ENCODE peak calls at places on chromosomes 6 and 20, in nine cellular contexts. One of them, this sample, is unnamed.

GRCh38 chr20:1291191-1291741 is 25.2 kb downstream of the SNPH start:
- DNase-seq in AG09319: no peak
- DNase-seq in fibroblast of pulmonary artery: peak
- DNase-seq in nephron progenitor cell: no peak
- DNase-seq in psoas muscle: peak
- DNase-seq in LNCaP clone FGC: no peak
- DNase-seq in cardiac muscle cell: peak
- DNase-seq in GM06990: no peak
- DNase-seq in A673: peak
- DNase-seq in this sample: peak

GRCh38 chr6:43758617-43759050 is 11.4 kb upstream of the VEGFA start:
- DNase-seq in AG09319: no peak
- DNase-seq in fibroblast of pulmonary artery: no peak
- DNase-seq in nephron progenitor cell: peak
- DNase-seq in psoas muscle: peak
- DNase-seq in LNCaP clone FGC: no peak
- DNase-seq in cardiac muscle cell: no peak
- DNase-seq in GM06990: no peak
- DNase-seq in A673: peak
- DNase-seq in this sample: no peak

GRCh38 chr20:8756410-8756809 is 312.5 kb upstream of the PLCB4 start:
- DNase-seq in AG09319: no peak
- DNase-seq in fibroblast of pulmonary artery: peak
- DNase-seq in nephron progenitor cell: no peak
- DNase-seq in psoas muscle: no peak
- DNase-seq in LNCaP clone FGC: no peak
- DNase-seq in cardiac muscle cell: peak
- DNase-seq in GM06990: no peak
- DNase-seq in A673: peak
- DNase-seq in this sample: peak

GRCh38 chr6:16251706-16252105 is 13.3 kb downstream of the GMPR start:
- DNase-seq in AG09319: no peak
- DNase-seq in fibroblast of pulmonary artery: no peak
- DNase-seq in nephron progenitor cell: no peak
- DNase-seq in psoas muscle: no peak
- DNase-seq in LNCaP clone FGC: no peak
- DNase-seq in cardiac muscle cell: no peak
- DNase-seq in GM06990: no peak
- DNase-seq in A673: no peak
- DNase-seq in this sample: peak

GRCh38 chr20:59578602-59579403 is 25.5 kb upstream of the PHACTR3 start:
- DNase-seq in AG09319: no peak
- DNase-seq in fibroblast of pulmonary artery: no peak
- DNase-seq in nephron progenitor cell: no peak
- DNase-seq in psoas muscle: no peak
- DNase-seq in LNCaP clone FGC: no peak
- DNase-seq in cardiac muscle cell: no peak
- DNase-seq in GM06990: no peak
- DNase-seq in A673: no peak
- DNase-seq in this sample: no peak

GRCh38 chr6:21911208-21911607 is 317.7 kb downstream of the SOX4 start:
- DNase-seq in AG09319: no peak
- DNase-seq in fibroblast of pulmonary artery: no peak
- DNase-seq in nephron progenitor cell: no peak
- DNase-seq in psoas muscle: no peak
- DNase-seq in LNCaP clone FGC: no peak
- DNase-seq in cardiac muscle cell: no peak
- DNase-seq in GM06990: no peak
- DNase-seq in A673: no peak
- DNase-seq in this sample: no peak

GRCh38 chr20:46118481-46119020 is 437 bp downstream of the CD40 start:
- DNase-seq in AG09319: peak
- DNase-seq in fibroblast of pulmonary artery: no peak
- DNase-seq in nephron progenitor cell: peak
- DNase-seq in psoas muscle: peak
- DNase-seq in LNCaP clone FGC: no peak
- DNase-seq in cardiac muscle cell: peak
- DNase-seq in GM06990: peak
- DNase-seq in A673: peak
- DNase-seq in this sample: no peak

GRCh38 chr6:142481466-142481865 is 179.7 kb downstream of the ADGRG6 start:
- DNase-seq in AG09319: no peak
- DNase-seq in fibroblast of pulmonary artery: no peak
- DNase-seq in nephron progenitor cell: no peak
- DNase-seq in psoas muscle: no peak
- DNase-seq in LNCaP clone FGC: no peak
- DNase-seq in cardiac muscle cell: no peak
- DNase-seq in GM06990: no peak
- DNase-seq in A673: no peak
- DNase-seq in this sample: no peak

GRCh38 chr6:127458190-127458589 is 999 bp downstream of the KIAA0408 start:
- DNase-seq in AG09319: no peak
- DNase-seq in fibroblast of pulmonary artery: no peak
- DNase-seq in nephron progenitor cell: no peak
- DNase-seq in psoas muscle: no peak
- DNase-seq in LNCaP clone FGC: peak
- DNase-seq in cardiac muscle cell: no peak
- DNase-seq in GM06990: no peak
- DNase-seq in A673: no peak
- DNase-seq in this sample: no peak

GRCh38 chr6:135962731-135963130 is 111.2 kb downstream of the PDE7B start:
- DNase-seq in AG09319: no peak
- DNase-seq in fibroblast of pulmonary artery: peak
- DNase-seq in nephron progenitor cell: no peak
- DNase-seq in psoas muscle: no peak
- DNase-seq in LNCaP clone FGC: no peak
- DNase-seq in cardiac muscle cell: peak
- DNase-seq in GM06990: no peak
- DNase-seq in A673: no peak
- DNase-seq in this sample: peak

DNA sequence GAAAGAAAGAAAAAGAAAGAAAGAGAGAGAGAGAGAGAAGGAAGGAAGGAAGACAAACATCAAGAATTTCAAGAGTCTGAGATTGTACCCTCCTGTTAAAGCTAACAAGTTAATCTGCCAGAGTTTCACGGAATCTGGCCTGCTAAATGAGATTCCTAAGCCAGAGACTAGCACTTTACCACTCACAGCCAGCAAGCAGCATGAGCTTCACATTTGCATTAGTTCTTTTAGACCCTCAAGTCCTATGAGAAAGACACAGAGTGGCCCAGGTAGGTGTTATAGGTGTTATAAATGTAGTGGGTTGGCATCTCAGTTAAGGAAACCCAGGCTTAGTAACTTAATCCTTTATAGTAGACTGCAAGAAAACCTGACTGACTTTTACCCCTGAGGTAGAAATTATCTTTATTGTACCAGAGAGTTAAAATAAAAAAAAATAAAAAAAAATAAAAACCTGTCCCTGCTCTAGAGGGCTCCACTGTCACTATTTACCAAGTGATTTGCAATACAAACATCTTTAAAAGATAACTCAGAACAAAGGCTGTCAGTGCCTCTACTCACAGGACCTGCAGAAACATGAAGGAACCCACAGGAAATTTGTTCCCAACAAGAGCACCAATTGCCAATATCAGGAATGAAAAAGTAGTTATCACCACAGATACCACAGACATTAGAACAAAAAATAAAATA is 9.7 kb upstream of the IBTK start:
- DNase-seq in AG09319: no peak
- DNase-seq in fibroblast of pulmonary artery: no peak
- DNase-seq in nephron progenitor cell: no peak
- DNase-seq in psoas muscle: no peak
- DNase-seq in LNCaP clone FGC: no peak
- DNase-seq in cardiac muscle cell: no peak
- DNase-seq in GM06990: no peak
- DNase-seq in A673: peak
- DNase-seq in this sample: no peak
- TF ChIP-seq CTCF in AG09319: no peak
- TF ChIP-seq CTCF in fibroblast of pulmonary artery: no peak
- TF ChIP-seq CTCF in nephron progenitor cell: no peak
- TF ChIP-seq CTCF in psoas muscle: no peak
- TF ChIP-seq CTCF in LNCaP clone FGC: peak
- TF ChIP-seq CTCF in cardiac muscle cell: peak
- TF ChIP-seq CTCF in GM06990: no peak
- TF ChIP-seq CTCF in A673: peak
- TF ChIP-seq CTCF in this sample: no peak

GRCh38 chr20:14951707-14952106 is 614.3 kb upstream of the FLRT3 start:
- DNase-seq in AG09319: peak
- DNase-seq in fibroblast of pulmonary artery: peak
- DNase-seq in nephron progenitor cell: no peak
- DNase-seq in psoas muscle: no peak
- DNase-seq in LNCaP clone FGC: no peak
- DNase-seq in cardiac muscle cell: peak
- DNase-seq in GM06990: no peak
- DNase-seq in A673: no peak
- DNase-seq in this sample: peak

GRCh38 chr20:14950633-14951032 is 613.2 kb upstream of the FLRT3 start:
- DNase-seq in AG09319: no peak
- DNase-seq in fibroblast of pulmonary artery: no peak
- DNase-seq in nephron progenitor cell: no peak
- DNase-seq in psoas muscle: no peak
- DNase-seq in LNCaP clone FGC: no peak
- DNase-seq in cardiac muscle cell: no peak
- DNase-seq in GM06990: no peak
- DNase-seq in A673: no peak
- DNase-seq in this sample: no peak

GRCh38 chr20:14947536-14947935 is 610.1 kb upstream of the FLRT3 start:
- DNase-seq in AG09319: no peak
- DNase-seq in fibroblast of pulmonary artery: no peak
- DNase-seq in nephron progenitor cell: no peak
- DNase-seq in psoas muscle: no peak
- DNase-seq in LNCaP clone FGC: no peak
- DNase-seq in cardiac muscle cell: no peak
- DNase-seq in GM06990: no peak
- DNase-seq in A673: no peak
- DNase-seq in this sample: no peak

GRCh38 chr20:14951105-14951504 is 613.7 kb upstream of the FLRT3 start:
- DNase-seq in AG09319: no peak
- DNase-seq in fibroblast of pulmonary artery: no peak
- DNase-seq in nephron progenitor cell: no peak
- DNase-seq in psoas muscle: no peak
- DNase-seq in LNCaP clone FGC: no peak
- DNase-seq in cardiac muscle cell: no peak
- DNase-seq in GM06990: peak
- DNase-seq in A673: no peak
- DNase-seq in this sample: no peak

GRCh38 chr20:14948416-14948815 is 611.0 kb upstream of the FLRT3 start:
- DNase-seq in AG09319: no peak
- DNase-seq in fibroblast of pulmonary artery: no peak
- DNase-seq in nephron progenitor cell: no peak
- DNase-seq in psoas muscle: no peak
- DNase-seq in LNCaP clone FGC: no peak
- DNase-seq in cardiac muscle cell: no peak
- DNase-seq in GM06990: no peak
- DNase-seq in A673: no peak
- DNase-seq in this sample: peak
- TF ChIP-seq CTCF in AG09319: peak
- TF ChIP-seq CTCF in fibroblast of pulmonary artery: peak
- TF ChIP-seq CTCF in nephron progenitor cell: no peak
- TF ChIP-seq CTCF in psoas muscle: no peak
- TF ChIP-seq CTCF in LNCaP clone FGC: peak
- TF ChIP-seq CTCF in cardiac muscle cell: no peak
- TF ChIP-seq CTCF in GM06990: peak
- TF ChIP-seq CTCF in A673: no peak
- TF ChIP-seq CTCF in this sample: peak

DNA sequence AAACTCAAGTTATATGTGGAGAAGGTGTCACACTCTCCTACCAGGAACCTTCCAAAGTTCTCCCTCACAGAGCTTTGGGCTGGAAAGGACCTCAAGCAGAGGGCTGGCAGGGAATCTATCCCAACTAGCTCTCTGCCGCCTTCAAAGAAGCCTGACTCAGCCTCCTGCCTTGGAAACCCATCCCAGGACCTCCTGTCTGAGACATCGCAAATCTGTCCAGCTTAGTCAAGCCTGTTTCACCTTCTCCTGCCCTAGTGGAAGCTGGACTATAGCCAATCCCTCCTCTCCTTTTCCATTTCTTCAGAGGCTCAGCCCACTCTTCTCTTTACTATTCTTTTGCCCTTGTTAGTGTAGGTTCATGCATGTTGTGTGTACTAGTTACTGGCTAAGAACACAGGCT is 48.2 kb upstream of the FOXP4 start:
- DNase-seq in AG09319: no peak
- DNase-seq in fibroblast of pulmonary artery: peak
- DNase-seq in nephron progenitor cell: no peak
- DNase-seq in psoas muscle: no peak
- DNase-seq in LNCaP clone FGC: no peak
- DNase-seq in cardiac muscle cell: peak
- DNase-seq in GM06990: no peak
- DNase-seq in A673: no peak
- DNase-seq in this sample: peak
- TF ChIP-seq CTCF in AG09319: no peak
- TF ChIP-seq CTCF in fibroblast of pulmonary artery: no peak
- TF ChIP-seq CTCF in nephron progenitor cell: no peak
- TF ChIP-seq CTCF in psoas muscle: no peak
- TF ChIP-seq CTCF in LNCaP clone FGC: no peak
- TF ChIP-seq CTCF in cardiac muscle cell: no peak
- TF ChIP-seq CTCF in GM06990: no peak
- TF ChIP-seq CTCF in A673: no peak
- TF ChIP-seq CTCF in this sample: no peak

DNA sequence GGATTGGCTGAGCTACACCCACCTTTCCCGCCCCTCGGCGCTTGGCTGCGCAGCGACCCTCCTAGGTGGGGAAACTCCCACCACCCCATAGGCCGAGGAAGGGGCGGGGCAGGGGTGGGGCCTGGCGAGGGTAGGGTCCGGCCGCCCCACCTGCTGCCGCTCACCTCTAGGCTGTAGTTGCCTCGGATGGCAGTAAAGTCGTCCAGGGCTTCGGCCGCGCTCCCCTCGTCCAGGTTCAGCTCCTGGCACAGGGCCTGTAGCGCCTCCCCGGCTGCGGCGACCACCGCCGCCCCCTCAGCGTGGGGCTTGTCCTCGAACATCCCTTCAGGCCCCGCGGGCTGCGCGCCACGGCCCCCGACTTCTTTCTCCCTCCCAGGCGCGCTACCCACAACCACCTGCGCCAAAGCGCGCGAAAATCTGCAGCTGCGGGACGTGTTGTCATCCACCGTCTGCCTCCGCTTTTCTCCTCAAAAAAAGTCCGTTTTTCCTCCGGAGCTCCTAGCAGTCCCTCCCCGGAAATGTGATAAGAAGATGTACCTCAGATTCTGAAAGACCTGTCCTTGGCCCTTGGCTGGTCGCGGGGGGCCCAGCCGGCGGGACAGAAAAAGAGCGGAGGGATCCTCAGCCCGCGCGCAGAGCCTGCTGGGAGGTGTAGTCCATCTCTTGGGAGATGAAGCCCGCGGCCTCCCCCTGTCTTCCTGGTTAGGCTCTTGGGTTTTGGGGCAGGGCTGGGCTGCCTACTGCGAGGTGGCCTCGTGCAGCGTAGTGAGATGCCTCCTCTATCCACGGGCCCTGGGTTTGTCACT is at the start of gene RBL1:
- DNase-seq in AG09319: peak
- DNase-seq in fibroblast of pulmonary artery: peak
- DNase-seq in nephron progenitor cell: peak
- DNase-seq in psoas muscle: peak
- DNase-seq in LNCaP clone FGC: peak
- DNase-seq in cardiac muscle cell: peak
- DNase-seq in GM06990: peak
- DNase-seq in A673: peak
- DNase-seq in this sample: peak
- TF ChIP-seq CTCF in AG09319: peak
- TF ChIP-seq CTCF in fibroblast of pulmonary artery: peak
- TF ChIP-seq CTCF in nephron progenitor cell: no peak
- TF ChIP-seq CTCF in psoas muscle: no peak
- TF ChIP-seq CTCF in LNCaP clone FGC: peak
- TF ChIP-seq CTCF in cardiac muscle cell: peak
- TF ChIP-seq CTCF in GM06990: peak
- TF ChIP-seq CTCF in A673: peak
- TF ChIP-seq CTCF in this sample: no peak

This sample was measured in MCF 10A.